ENCODE peak calls at places on chromosomes 2 and 18, in ten cellular contexts. One of them, this sample, is unnamed.
A peak's percentile ranks its signal among the peaks of the same experiment; 100 is the strongest.

GRCh38 chr2:58731488-58731869 is 490.4 kb upstream of the FANCL start:
- DNase-seq in endodermal cell: no peak
- DNase-seq in uterus: no peak
- DNase-seq in K562: peak; percentile 18
- DNase-seq in bronchial epithelial cell: no peak
- DNase-seq in fibroblast of pulmonary artery: no peak
- DNase-seq in right lobe of liver: no peak
- DNase-seq in breast epithelium: no peak
- DNase-seq in GM12864: no peak
- DNase-seq in fibroblast of lung: no peak
- DNase-seq in this sample: no peak

GRCh38 chr2:42102606-42103450 is 55.0 kb downstream of the PKDCC start:
- DNase-seq in endodermal cell: peak; percentile 98
- DNase-seq in uterus: peak; percentile 50
- DNase-seq in K562: no peak
- DNase-seq in bronchial epithelial cell: no peak
- DNase-seq in fibroblast of pulmonary artery: no peak
- DNase-seq in right lobe of liver: peak; percentile 70
- DNase-seq in breast epithelium: no peak
- DNase-seq in GM12864: no peak
- DNase-seq in fibroblast of lung: no peak
- DNase-seq in this sample: peak; percentile 80

GRCh38 chr2:118061135-118061955 is 26.9 kb upstream of the INSIG2 start:
- DNase-seq in endodermal cell: peak; percentile 66
- DNase-seq in uterus: no peak
- DNase-seq in K562: no peak
- DNase-seq in bronchial epithelial cell: peak; percentile 64
- DNase-seq in fibroblast of pulmonary artery: peak; percentile 76
- DNase-seq in right lobe of liver: no peak
- DNase-seq in breast epithelium: no peak
- DNase-seq in GM12864: peak; percentile 46
- DNase-seq in fibroblast of lung: peak; percentile 28
- DNase-seq in this sample: peak; percentile 67

GRCh38 chr2:181581534-181581933 is 75.4 kb downstream of the CERKL start:
- DNase-seq in endodermal cell: peak; percentile 70
- DNase-seq in uterus: no peak
- DNase-seq in K562: no peak
- DNase-seq in bronchial epithelial cell: peak; percentile 4
- DNase-seq in fibroblast of pulmonary artery: no peak
- DNase-seq in right lobe of liver: no peak
- DNase-seq in breast epithelium: no peak
- DNase-seq in GM12864: no peak
- DNase-seq in fibroblast of lung: no peak
- DNase-seq in this sample: no peak

GRCh38 chr2:151878655-151879563 is 50.7 kb upstream of the ARL5A start:
- DNase-seq in endodermal cell: no peak
- DNase-seq in uterus: no peak
- DNase-seq in K562: no peak
- DNase-seq in bronchial epithelial cell: peak; percentile 58
- DNase-seq in fibroblast of pulmonary artery: peak; percentile 40
- DNase-seq in right lobe of liver: no peak
- DNase-seq in breast epithelium: no peak
- DNase-seq in GM12864: no peak
- DNase-seq in fibroblast of lung: peak; percentile 19
- DNase-seq in this sample: peak; percentile 56

GRCh38 chr18:32879497-32879896 is 106.7 kb upstream of the KLHL14 start:
- DNase-seq in endodermal cell: no peak
- DNase-seq in uterus: no peak
- DNase-seq in K562: no peak
- DNase-seq in bronchial epithelial cell: no peak
- DNase-seq in fibroblast of pulmonary artery: no peak
- DNase-seq in right lobe of liver: no peak
- DNase-seq in breast epithelium: no peak
- DNase-seq in GM12864: no peak
- DNase-seq in fibroblast of lung: no peak
- DNase-seq in this sample: peak; percentile 61

GRCh38 chr2:195406886-195407603 is 250.0 kb upstream of the SLC39A10 start:
- DNase-seq in endodermal cell: no peak
- DNase-seq in uterus: no peak
- DNase-seq in K562: peak; percentile 11
- DNase-seq in bronchial epithelial cell: no peak
- DNase-seq in fibroblast of pulmonary artery: no peak
- DNase-seq in right lobe of liver: no peak
- DNase-seq in breast epithelium: no peak
- DNase-seq in GM12864: no peak
- DNase-seq in fibroblast of lung: peak; percentile 11
- DNase-seq in this sample: no peak

GRCh38 chr2:207239222-207239674 is 73.5 kb upstream of the KLF7 start:
- DNase-seq in endodermal cell: no peak
- DNase-seq in uterus: peak; percentile 65
- DNase-seq in K562: peak; percentile 12
- DNase-seq in bronchial epithelial cell: peak; percentile 100
- DNase-seq in fibroblast of pulmonary artery: peak; percentile 100
- DNase-seq in right lobe of liver: no peak
- DNase-seq in breast epithelium: no peak
- DNase-seq in GM12864: no peak
- DNase-seq in fibroblast of lung: peak; percentile 100
- DNase-seq in this sample: peak; percentile 100

GRCh38 chr2:135745545-135745944 is 3.9 kb downstream of the UBXN4 start:
- DNase-seq in endodermal cell: no peak
- DNase-seq in uterus: no peak
- DNase-seq in K562: no peak
- DNase-seq in bronchial epithelial cell: peak; percentile 23
- DNase-seq in fibroblast of pulmonary artery: peak; percentile 42
- DNase-seq in right lobe of liver: no peak
- DNase-seq in breast epithelium: no peak
- DNase-seq in GM12864: no peak
- DNase-seq in fibroblast of lung: peak; percentile 64
- DNase-seq in this sample: peak; percentile 82

GRCh38 chr2:180046776-180047175 is 39.7 kb upstream of the CWC22 start:
- DNase-seq in endodermal cell: no peak
- DNase-seq in uterus: no peak
- DNase-seq in K562: no peak
- DNase-seq in bronchial epithelial cell: no peak
- DNase-seq in fibroblast of pulmonary artery: no peak
- DNase-seq in right lobe of liver: no peak
- DNase-seq in breast epithelium: no peak
- DNase-seq in GM12864: no peak
- DNase-seq in fibroblast of lung: peak; percentile 37
- DNase-seq in this sample: peak; percentile 69

GRCh38 chr2:216090369-216090786 is 8.7 kb downstream of the TMEM169 start:
- DNase-seq in endodermal cell: peak; percentile 24
- DNase-seq in uterus: no peak
- DNase-seq in K562: no peak
- DNase-seq in bronchial epithelial cell: no peak
- DNase-seq in fibroblast of pulmonary artery: no peak
- DNase-seq in right lobe of liver: no peak
- DNase-seq in breast epithelium: no peak
- DNase-seq in GM12864: no peak
- DNase-seq in fibroblast of lung: no peak
- DNase-seq in this sample: peak; percentile 48

GRCh38 chr18:70415823-70416488 is 127.1 kb downstream of the SOCS6 start:
- DNase-seq in endodermal cell: peak; percentile 67
- DNase-seq in uterus: no peak
- DNase-seq in K562: no peak
- DNase-seq in bronchial epithelial cell: peak; percentile 77
- DNase-seq in fibroblast of pulmonary artery: no peak
- DNase-seq in right lobe of liver: no peak
- DNase-seq in breast epithelium: no peak
- DNase-seq in GM12864: no peak
- DNase-seq in fibroblast of lung: no peak
- DNase-seq in this sample: no peak

GRCh38 chr2:96202152-96202856 is 6.3 kb downstream of the STARD7 start:
- DNase-seq in endodermal cell: no peak
- DNase-seq in uterus: no peak
- DNase-seq in K562: no peak
- DNase-seq in bronchial epithelial cell: no peak
- DNase-seq in fibroblast of pulmonary artery: no peak
- DNase-seq in right lobe of liver: no peak
- DNase-seq in breast epithelium: no peak
- DNase-seq in GM12864: no peak
- DNase-seq in fibroblast of lung: no peak
- DNase-seq in this sample: no peak

GRCh38 chr2:13414907-13415306 is 698.2 kb downstream of the TRIB2 start:
- DNase-seq in endodermal cell: no peak
- DNase-seq in uterus: no peak
- DNase-seq in K562: no peak
- DNase-seq in bronchial epithelial cell: no peak
- DNase-seq in fibroblast of pulmonary artery: no peak
- DNase-seq in right lobe of liver: no peak
- DNase-seq in breast epithelium: no peak
- DNase-seq in GM12864: no peak
- DNase-seq in fibroblast of lung: no peak
- DNase-seq in this sample: no peak

GRCh38 chr18:14945286-14945685 is 197.3 kb downstream of the ANKRD30B start:
- DNase-seq in endodermal cell: no peak
- DNase-seq in uterus: no peak
- DNase-seq in K562: no peak
- DNase-seq in bronchial epithelial cell: no peak
- DNase-seq in fibroblast of pulmonary artery: no peak
- DNase-seq in right lobe of liver: no peak
- DNase-seq in breast epithelium: no peak
- DNase-seq in GM12864: no peak
- DNase-seq in fibroblast of lung: no peak
- DNase-seq in this sample: no peak

GRCh38 chr2:226794751-226795171 is 4.9 kb downstream of the IRS1 start:
- DNase-seq in endodermal cell: peak; percentile 50
- DNase-seq in uterus: peak; percentile 52
- DNase-seq in K562: no peak
- DNase-seq in bronchial epithelial cell: peak; percentile 49
- DNase-seq in fibroblast of pulmonary artery: peak; percentile 74
- DNase-seq in right lobe of liver: peak; percentile 55
- DNase-seq in breast epithelium: no peak
- DNase-seq in GM12864: no peak
- DNase-seq in fibroblast of lung: peak; percentile 90
- DNase-seq in this sample: peak; percentile 89

GRCh38 chr18:39685303-39685902 is 2119.8 kb upstream of the CELF4 start:
- DNase-seq in endodermal cell: peak; percentile 84
- DNase-seq in uterus: no peak
- DNase-seq in K562: no peak
- DNase-seq in bronchial epithelial cell: no peak
- DNase-seq in fibroblast of pulmonary artery: no peak
- DNase-seq in right lobe of liver: no peak
- DNase-seq in breast epithelium: no peak
- DNase-seq in GM12864: no peak
- DNase-seq in fibroblast of lung: no peak
- DNase-seq in this sample: no peak

GRCh38 chr2:169716938-169717690 is 16.5 kb upstream of the KLHL23 start:
- DNase-seq in endodermal cell: no peak
- DNase-seq in uterus: peak; percentile 39
- DNase-seq in K562: no peak
- DNase-seq in bronchial epithelial cell: peak; percentile 44
- DNase-seq in fibroblast of pulmonary artery: peak; percentile 64
- DNase-seq in right lobe of liver: no peak
- DNase-seq in breast epithelium: no peak
- DNase-seq in GM12864: no peak
- DNase-seq in fibroblast of lung: no peak
- DNase-seq in this sample: no peak

GRCh38 chr2:88212251-88212790 is 42.2 kb downstream of the THNSL2 start:
- DNase-seq in endodermal cell: peak; percentile 80
- DNase-seq in uterus: no peak
- DNase-seq in K562: peak; percentile 21
- DNase-seq in bronchial epithelial cell: peak; percentile 23
- DNase-seq in fibroblast of pulmonary artery: peak; percentile 10
- DNase-seq in right lobe of liver: no peak
- DNase-seq in breast epithelium: no peak
- DNase-seq in GM12864: no peak
- DNase-seq in fibroblast of lung: peak; percentile 10
- DNase-seq in this sample: no peak

DNA sequence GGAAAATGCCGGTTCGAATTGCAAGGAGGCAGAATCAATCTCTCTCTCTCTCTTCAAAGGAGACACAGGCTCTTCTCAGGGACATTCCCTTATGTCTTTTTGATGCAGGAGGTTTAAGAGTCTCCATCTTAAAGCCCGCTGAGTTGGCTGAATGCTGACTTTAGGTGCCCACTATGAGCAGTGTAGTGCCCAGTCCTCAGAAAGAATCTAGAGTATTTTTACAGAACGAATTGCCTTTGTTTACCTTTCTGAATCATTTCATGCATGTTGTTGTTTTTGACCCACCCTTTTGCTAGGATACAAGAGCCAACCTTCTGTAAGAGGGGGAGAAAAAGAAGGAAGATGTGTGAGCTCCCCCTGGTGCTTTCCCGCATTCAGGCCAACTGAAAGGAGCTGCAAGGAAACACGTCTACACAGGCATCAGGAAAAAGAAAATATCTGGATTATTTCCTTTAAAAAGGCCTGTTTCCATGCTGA is 193.5 kb upstream of the TCF4 start:
- DNase-seq in endodermal cell: peak; percentile 86
- DNase-seq in uterus: peak; percentile 57
- DNase-seq in K562: peak; percentile 11
- DNase-seq in bronchial epithelial cell: peak; percentile 82
- DNase-seq in fibroblast of pulmonary artery: peak; percentile 91
- DNase-seq in right lobe of liver: no peak
- DNase-seq in breast epithelium: no peak
- DNase-seq in GM12864: no peak
- DNase-seq in fibroblast of lung: peak; percentile 83
- DNase-seq in this sample: peak; percentile 80
- TF ChIP-seq CTCF in endodermal cell: peak; percentile 92
- TF ChIP-seq CTCF in uterus: peak; percentile 60
- TF ChIP-seq CTCF in K562: peak; percentile 66
- TF ChIP-seq CTCF in bronchial epithelial cell: peak; percentile 77
- TF ChIP-seq CTCF in fibroblast of pulmonary artery: peak; percentile 95
- TF ChIP-seq CTCF in right lobe of liver: peak; percentile 39
- TF ChIP-seq CTCF in breast epithelium: no peak
- TF ChIP-seq CTCF in GM12864: peak; percentile 15
- TF ChIP-seq CTCF in fibroblast of lung: peak; percentile 83
- TF ChIP-seq CTCF in this sample: peak; percentile 89

GRCh38 chr18:8703181-8703638 is 2.1 kb upstream of the MTCL1 start:
- DNase-seq in endodermal cell: peak; percentile 67
- DNase-seq in uterus: no peak
- DNase-seq in K562: no peak
- DNase-seq in bronchial epithelial cell: no peak
- DNase-seq in fibroblast of pulmonary artery: no peak
- DNase-seq in right lobe of liver: no peak
- DNase-seq in breast epithelium: no peak
- DNase-seq in GM12864: no peak
- DNase-seq in fibroblast of lung: no peak
- DNase-seq in this sample: no peak
- H3K4me3 ChIP-seq in endodermal cell: no peak overlapping the region
- H3K4me3 ChIP-seq in uterus: no peak overlapping the region
- H3K4me3 ChIP-seq in K562: no peak overlapping the region
- H3K4me3 ChIP-seq in bronchial epithelial cell: no peak overlapping the region
- H3K4me3 ChIP-seq in fibroblast of pulmonary artery: no peak overlapping the region
- H3K4me3 ChIP-seq in right lobe of liver: no peak overlapping the region
- H3K4me3 ChIP-seq in breast epithelium: no peak overlapping the region
- H3K4me3 ChIP-seq in GM12864: no peak overlapping the region
- H3K4me3 ChIP-seq in fibroblast of lung: no peak overlapping the region
- H3K4me3 ChIP-seq in this sample: no peak overlapping the region

GRCh38 chr2:85367180-85367579 is 12.6 kb downstream of the ELMOD3 start:
- DNase-seq in endodermal cell: no peak
- DNase-seq in uterus: no peak
- DNase-seq in K562: no peak
- DNase-seq in bronchial epithelial cell: no peak
- DNase-seq in fibroblast of pulmonary artery: no peak
- DNase-seq in right lobe of liver: no peak
- DNase-seq in breast epithelium: no peak
- DNase-seq in GM12864: no peak
- DNase-seq in fibroblast of lung: no peak
- DNase-seq in this sample: no peak
- TF ChIP-seq CTCF in endodermal cell: peak; percentile 35
- TF ChIP-seq CTCF in uterus: no peak
- TF ChIP-seq CTCF in K562: no peak
- TF ChIP-seq CTCF in bronchial epithelial cell: no peak
- TF ChIP-seq CTCF in fibroblast of pulmonary artery: no peak
- TF ChIP-seq CTCF in right lobe of liver: no peak
- TF ChIP-seq CTCF in breast epithelium: no peak
- TF ChIP-seq CTCF in GM12864: no peak
- TF ChIP-seq CTCF in fibroblast of lung: no peak
- TF ChIP-seq CTCF in this sample: no peak

GRCh38 chr2:224938670-224939309 is 103.5 kb downstream of the DOCK10 start:
- DNase-seq in endodermal cell: no peak
- DNase-seq in uterus: no peak
- DNase-seq in K562: no peak
- DNase-seq in bronchial epithelial cell: no peak
- DNase-seq in fibroblast of pulmonary artery: peak; percentile 71
- DNase-seq in right lobe of liver: no peak
- DNase-seq in breast epithelium: no peak
- DNase-seq in GM12864: no peak
- DNase-seq in fibroblast of lung: peak; percentile 84
- DNase-seq in this sample: peak; percentile 84
- H3K4me3 ChIP-seq in endodermal cell: no peak overlapping the region
- H3K4me3 ChIP-seq in uterus: no peak overlapping the region
- H3K4me3 ChIP-seq in K562: no peak overlapping the region
- H3K4me3 ChIP-seq in bronchial epithelial cell: no peak overlapping the region
- H3K4me3 ChIP-seq in fibroblast of pulmonary artery: no peak overlapping the region
- H3K4me3 ChIP-seq in right lobe of liver: no peak overlapping the region
- H3K4me3 ChIP-seq in breast epithelium: no peak overlapping the region
- H3K4me3 ChIP-seq in GM12864: no peak overlapping the region
- H3K4me3 ChIP-seq in fibroblast of lung: peak overlapping the region; percentile 10
- H3K4me3 ChIP-seq in this sample: no peak overlapping the region

This sample was measured in astrocyte of the spinal cord.